ENCODE peak calls at places on chromosomes 11 and 22, in five cellular contexts. A is psoas muscle, T is neuronal stem cell, C is AG04450, X is skeletal muscle cell. E is an unnamed sample.

GRCh38 chr22:23549198-23549595 is 30.9 kb downstream of the IGLL1 start:
- DNase-seq in A (no peak), T (no peak), C (no peak), X (no peak), E (no peak)

GRCh38 chr11:73327812-73328364 is 19.8 kb downstream of the ARHGEF17 start:
- DNase-seq in A (peak; percentile 12), T (no peak), C (no peak), X (no peak), E (no peak)

GRCh38 chr11:68447015-68447801 is 13.3 kb upstream of the PPP6R3 start:
- DNase-seq in A (peak; percentile 90), T (peak; percentile 64), C (no peak), X (no peak), E (peak; percentile 82)

GRCh38 chr11:33687733-33688479 is 12.7 kb downstream of the C11orf91 start:
- DNase-seq in A (no peak), T (peak; percentile 57), C (no peak), X (no peak), E (no peak)

GRCh38 chr11:86938900-86939880 is 16.0 kb downstream of the FZD4 start:
- DNase-seq in A (no peak), T (peak; percentile 44), C (no peak), X (no peak), E (no peak)

GRCh38 chr22:23182289-23183106 is 2.2 kb downstream of the BCR start:
- DNase-seq in A (no peak), T (no peak), C (no peak), X (no peak), E (no peak)

GRCh38 chr11:132844956-132845355 is 687.3 kb downstream of the OPCML start:
- DNase-seq in A (no peak), T (no peak), C (peak; percentile 77), X (peak; percentile 85), E (no peak)

GRCh38 chr11:18731949-18732821 is 6.2 kb upstream of the IGSF22 start:
- DNase-seq in A (no peak), T (peak; percentile 63), C (no peak), X (no peak), E (no peak)

GRCh38 chr11:86990520-86990919 is 35.3 kb upstream of the FZD4 start:
- DNase-seq in A (no peak), T (peak; percentile 24), C (no peak), X (no peak), E (no peak)

GRCh38 chr11:33321483-33321882 is 64.3 kb downstream of the HIPK3 start:
- DNase-seq in A (no peak), T (no peak), C (no peak), X (no peak), E (no peak)

GRCh38 chr11:69376155-69377028 is 82.4 kb downstream of the MYEOV start:
- DNase-seq in A (peak; percentile 19), T (no peak), C (no peak), X (no peak), E (no peak)

GRCh38 chr11:69609351-69609750 is 31.6 kb upstream of the CCND1 start:
- DNase-seq in A (no peak), T (no peak), C (no peak), X (no peak), E (no peak)

GRCh38 chr11:35953081-35953480 is 9.2 kb downstream of the LDLRAD3 start:
- DNase-seq in A (no peak), T (no peak), C (no peak), X (no peak), E (no peak)

GRCh38 chr22:33440756-33441155 is 382.6 kb upstream of the SYN3 start:
- DNase-seq in A (no peak), T (no peak), C (no peak), X (no peak), E (no peak)

GRCh38 chr11:112364962-112365481 is 104.4 kb upstream of the PLET1 start:
- DNase-seq in A (no peak), T (no peak), C (peak; percentile 98), X (peak; percentile 97), E (no peak)

GRCh38 chr11:12674936-12675696 is 895 bp downstream of the TEAD1 start:
- DNase-seq in A (peak; percentile 65), T (no peak), C (no peak), X (no peak), E (peak; percentile 43)

GRCh38 chr11:125180413-125181305 is 16.1 kb downstream of the PKNOX2 start:
- DNase-seq in A (no peak), T (no peak), C (no peak), X (peak; percentile 84), E (no peak)

GRCh38 chr11:59463176-59463575 is 6.4 kb downstream of the OR4D6 start:
- DNase-seq in A (no peak), T (no peak), C (no peak), X (no peak), E (no peak)

GRCh38 chr11:6962673-6963072 is 36.4 kb downstream of the ZNF215 start:
- DNase-seq in A (no peak), T (no peak), C (no peak), X (no peak), E (no peak)

GRCh38 chr11:130449996-130450419 is 1.6 kb downstream of the ADAMTS15 start:
- DNase-seq in A (peak; percentile 91), T (no peak), C (no peak), X (no peak), E (peak; percentile 91)

GRCh38 chr22:27107824-27108223 is 450.4 kb downstream of the MIAT start:
- DNase-seq in A (peak; percentile 72), T (no peak), C (no peak), X (peak; percentile 82), E (no peak)

GRCh38 chr22:36258750-36259619 is 6.1 kb downstream of the APOL1 start:
- DNase-seq in A (peak; percentile 66), T (peak; percentile 74), C (no peak), X (no peak), E (peak; percentile 69)
- H3K4me3 ChIP-seq in A (no peak overlapping the region), T (peak overlapping the region; percentile 31), C (no peak overlapping the region), X (no peak overlapping the region), E (no peak overlapping the region)

GRCh38 chr22:45493286-45493771 is 9.4 kb upstream of the FBLN1 start:
- DNase-seq in A (peak; percentile 69), T (no peak), C (no peak), X (no peak), E (peak; percentile 64)

GRCh38 chr22:45497268-45497667 is 5.4 kb upstream of the FBLN1 start:
- DNase-seq in A (no peak), T (no peak), C (no peak), X (no peak), E (no peak)

GRCh38 chr22:45499746-45500145 is 2.9 kb upstream of the FBLN1 start:
- DNase-seq in A (peak; percentile 67), T (no peak), C (no peak), X (no peak), E (peak; percentile 25)

GRCh38 chr22:45496451-45496941 is 6.2 kb upstream of the FBLN1 start:
- DNase-seq in A (no peak), T (no peak), C (no peak), X (no peak), E (no peak)

DNA sequence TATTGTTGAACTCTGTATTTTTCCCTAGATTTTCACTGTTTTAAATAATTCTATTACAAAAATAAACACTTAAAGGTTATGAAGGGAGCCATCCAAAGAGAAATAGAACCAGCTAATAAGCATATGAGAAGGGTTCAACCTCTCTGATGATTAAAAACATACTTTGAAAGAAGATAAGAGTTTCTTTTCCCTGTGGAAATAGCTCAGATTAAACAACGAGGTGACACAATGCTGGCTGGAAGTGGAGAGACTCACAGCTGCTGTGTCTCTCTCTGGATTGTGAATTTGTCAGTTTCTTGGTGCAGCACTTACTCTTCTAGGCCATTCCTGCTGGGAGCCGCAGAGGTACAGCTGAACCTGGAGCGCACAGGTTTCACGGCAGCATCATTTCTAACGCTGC is 4.9 kb upstream of the FBLN1 start:
- DNase-seq in A (no peak), T (no peak), C (no peak), X (no peak), E (no peak)
- H3K4me3 ChIP-seq in A (no peak overlapping the region), T (no peak overlapping the region), C (no peak overlapping the region), X (no peak overlapping the region), E (no peak overlapping the region)

DNA sequence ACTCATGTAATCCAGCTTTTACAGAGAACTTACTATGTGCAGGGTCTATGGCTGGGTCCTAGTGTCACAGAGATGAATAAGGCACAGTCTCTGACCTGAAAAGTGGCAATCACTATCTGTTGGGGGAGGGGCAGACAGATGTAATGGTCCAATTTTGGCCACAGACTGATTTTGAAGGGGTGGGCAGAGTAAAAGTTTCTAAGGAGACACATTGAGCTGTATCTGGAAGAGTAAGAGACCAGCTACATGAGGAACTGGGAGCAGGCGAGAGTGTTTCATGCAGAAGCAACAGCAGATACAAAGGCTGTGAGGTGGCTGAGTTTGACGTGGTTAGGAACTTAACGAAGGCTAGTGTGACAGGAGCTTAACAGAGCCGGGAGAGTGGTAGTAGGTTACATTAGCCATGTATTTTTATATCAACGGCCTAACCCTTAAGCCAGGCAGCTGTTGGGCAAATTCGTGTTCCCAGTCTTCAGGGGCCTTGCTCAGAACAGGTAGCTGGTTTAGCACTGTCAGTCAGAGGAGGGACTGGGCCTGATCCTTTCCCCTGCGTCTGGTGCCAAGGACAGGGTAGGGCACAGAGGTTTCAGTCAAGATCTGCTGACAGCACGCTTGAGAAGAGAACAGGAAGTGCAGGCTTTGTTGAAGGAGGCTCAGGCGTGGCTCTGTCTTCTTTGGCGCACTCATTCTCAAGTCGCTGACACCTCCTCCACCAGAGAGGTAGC is 1.4 kb upstream of the STIM1 start:
- DNase-seq in A (peak; percentile 89), T (no peak), C (no peak), X (no peak), E (peak; percentile 47)
- H3K4me3 ChIP-seq in A (peak overlapping the region; percentile 90), T (peak overlapping the region; percentile 89), C (no peak overlapping the region), X (no peak overlapping the region), E (peak overlapping the region; percentile 73)

GRCh38 chr11:62854013-62854824 is 14.8 kb upstream of the WDR74 start:
- DNase-seq in A (no peak), T (no peak), C (no peak), X (no peak), E (no peak)

GRCh38 chr11:62853279-62853965 is 14.0 kb upstream of the WDR74 start:
- DNase-seq in A (no peak), T (no peak), C (no peak), X (no peak), E (no peak)

GRCh38 chr11:62852523-62853188 is 13.3 kb upstream of the WDR74 start:
- DNase-seq in A (no peak), T (no peak), C (no peak), X (no peak), E (no peak)

GRCh38 chr11:62851807-62852522 is 12.6 kb upstream of the WDR74 start:
- DNase-seq in A (no peak), T (no peak), C (no peak), X (no peak), E (no peak)

DNA sequence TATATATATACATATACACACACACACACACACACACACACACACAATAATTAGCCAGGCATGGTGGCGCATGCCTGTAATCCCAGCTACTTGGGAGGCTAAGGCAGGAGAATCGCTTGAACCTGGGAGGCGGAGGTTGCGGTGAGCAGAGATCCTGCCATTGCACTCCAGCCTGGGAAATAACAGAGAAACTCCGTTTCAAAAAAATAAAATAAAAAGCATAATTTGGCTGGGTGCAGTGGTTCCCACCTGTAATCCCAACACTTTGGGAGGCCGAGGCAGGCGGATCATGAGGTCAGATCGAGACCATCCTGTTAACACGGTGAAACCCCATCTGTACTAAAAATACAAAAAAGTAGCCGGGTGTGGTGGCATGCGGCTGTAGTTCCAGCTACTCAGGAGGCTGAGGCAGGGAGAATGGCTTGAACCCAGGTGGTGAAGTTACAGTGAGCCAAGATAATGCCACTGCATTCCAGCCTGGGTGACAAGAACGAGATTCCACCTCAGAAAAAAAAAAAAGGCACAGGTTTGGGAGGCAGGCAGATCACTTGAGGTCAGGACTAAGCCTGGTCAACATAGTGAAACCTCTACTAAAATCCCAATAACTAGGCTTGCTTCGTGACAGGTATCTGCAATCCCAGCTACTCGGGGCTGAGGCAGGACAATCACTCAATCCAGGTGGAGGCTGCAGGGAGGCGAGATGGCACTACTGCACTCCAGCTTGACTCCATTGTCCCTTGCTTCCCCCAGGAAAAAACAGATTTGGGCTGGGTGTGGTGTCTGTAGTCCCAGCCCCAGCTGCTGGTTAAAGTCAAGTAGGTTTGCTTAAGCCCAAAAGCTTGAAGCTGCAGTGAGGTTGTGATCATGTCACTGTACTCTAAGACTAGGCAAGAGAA is 11.8 kb upstream of the WDR74 start:
- DNase-seq in A (no peak), T (no peak), C (no peak), X (no peak), E (no peak)
- H3K4me3 ChIP-seq in A (no peak overlapping the region), T (no peak overlapping the region), C (no peak overlapping the region), X (no peak overlapping the region), E (no peak overlapping the region)

E was measured in heart left ventricle.